ENCODE peak calls at places on chromosome 4, in four cellular contexts. D, A, M and X are unnamed samples.

GRCh38 chr4:75696036-75696435 is 22.8 kb upstream of the G3BP2 start:
- DNase-seq in D (no peak), A (no peak), M (peak), X (no peak)

GRCh38 chr4:37324526-37324925 is 80.0 kb downstream of the NWD2 start:
- DNase-seq in D (no peak), A (no peak), M (no peak), X (no peak)

GRCh38 chr4:139099366-139099982 is 77.5 kb downstream of the ELF2 start:
- DNase-seq in D (peak), A (peak), M (peak), X (peak)

GRCh38 chr4:139628184-139629012 is 37.2 kb upstream of the MGST2 start:
- DNase-seq in D (no peak), A (no peak), M (no peak), X (no peak)

GRCh38 chr4:23422878-23423277 is 467.0 kb downstream of the PPARGC1A start:
- DNase-seq in D (no peak), A (no peak), M (no peak), X (no peak)

GRCh38 chr4:176760468-176760867 is 32.3 kb downstream of the VEGFC start:
- DNase-seq in D (no peak), A (no peak), M (no peak), X (no peak)

GRCh38 chr4:2535386-2536192 is 858 bp upstream of the FAM193A start:
- DNase-seq in D (no peak), A (peak), M (peak), X (no peak)

GRCh38 chr4:103046416-103047290 is 27.1 kb upstream of the SLC9B1 start:
- DNase-seq in D (no peak), A (no peak), M (peak), X (peak)

GRCh38 chr4:56078866-56079265 is 130.1 kb downstream of the CEP135 start:
- DNase-seq in D (no peak), A (no peak), M (no peak), X (no peak)

GRCh38 chr4:107850438-107850837 is 25.7 kb downstream of the SGMS2 start:
- DNase-seq in D (no peak), A (no peak), M (no peak), X (no peak)

GRCh38 chr4:82711158-82711785 is 87.3 kb downstream of the SCD5 start:
- DNase-seq in D (no peak), A (no peak), M (no peak), X (no peak)

GRCh38 chr4:544386-545105 is 31.5 kb downstream of the TMEM271 start:
- DNase-seq in D (no peak), A (peak), M (no peak), X (no peak)

GRCh38 chr4:135249006-135249405 is 1047.4 kb upstream of the PABPC4L start:
- DNase-seq in D (no peak), A (no peak), M (no peak), X (no peak)

GRCh38 chr4:110602061-110602460 is 20.8 kb downstream of the PITX2 start:
- DNase-seq in D (no peak), A (no peak), M (no peak), X (no peak)

GRCh38 chr4:13399257-13399656 is 84.9 kb downstream of the RAB28 start:
- DNase-seq in D (no peak), A (no peak), M (no peak), X (no peak)

GRCh38 chr4:111450867-111451266 is 694.4 kb upstream of the FAM241A start:
- DNase-seq in D (no peak), A (no peak), M (no peak), X (no peak)

GRCh38 chr4:41652971-41653370 is 95.6 kb downstream of the PHOX2B start:
- DNase-seq in D (no peak), A (no peak), M (no peak), X (no peak)

GRCh38 chr4:1992468-1993168 is 16.2 kb downstream of the NELFA start:
- DNase-seq in D (no peak), A (no peak), M (no peak), X (peak)